ENCODE peak calls at places on chromosomes 16 and 17, in six cellular contexts. One of them, this sample, is unnamed.

GRCh38 chr16:8752706-8753105 is 44.7 kb downstream of the TMEM186 start:
- DNase-seq in RWPE2: no peak
- DNase-seq in lower leg skin: no peak
- DNase-seq in RWPE1: no peak
- DNase-seq in AG09309: no peak
- DNase-seq in thoracic aorta: no peak
- DNase-seq in this sample: no peak

GRCh38 chr17:64599187-64599676 is 62.9 kb downstream of the SMURF2 start:
- DNase-seq in RWPE2: no peak
- DNase-seq in thoracic aorta: no peak
- DNase-seq in RWPE1: no peak
- DNase-seq in AG09309: no peak
- DNase-seq in lower leg skin: no peak
- DNase-seq in this sample: no peak

GRCh38 chr17:46950615-46950996 is 27.6 kb downstream of the GOSR2 start:
- DNase-seq in RWPE2: no peak
- DNase-seq in thoracic aorta: no peak
- DNase-seq in RWPE1: no peak
- DNase-seq in lower leg skin: no peak
- DNase-seq in AG09309: no peak
- DNase-seq in this sample: no peak

GRCh38 chr16:88759245-88759975 is 25.6 kb downstream of the PIEZO1 start:
- DNase-seq in thoracic aorta: no peak
- DNase-seq in lower leg skin: no peak
- DNase-seq in RWPE1: no peak
- DNase-seq in RWPE2: no peak
- DNase-seq in AG09309: no peak
- DNase-seq in this sample: no peak

GRCh38 chr16:55470533-55471371 is 8.2 kb upstream of the MMP2 start:
- DNase-seq in RWPE2: no peak
- DNase-seq in thoracic aorta: no peak
- DNase-seq in lower leg skin: no peak
- DNase-seq in RWPE1: no peak
- DNase-seq in AG09309: peak; percentile 57
- DNase-seq in this sample: no peak

GRCh38 chr17:2207815-2208515 is 95.6 kb downstream of the SMG6 start:
- DNase-seq in AG09309: no peak
- DNase-seq in RWPE2: no peak
- DNase-seq in lower leg skin: no peak
- DNase-seq in RWPE1: no peak
- DNase-seq in thoracic aorta: no peak
- DNase-seq in this sample: no peak

GRCh38 chr17:78957076-78957475 is 22.6 kb downstream of the LGALS3BP start:
- DNase-seq in AG09309: no peak
- DNase-seq in RWPE2: no peak
- DNase-seq in thoracic aorta: no peak
- DNase-seq in lower leg skin: no peak
- DNase-seq in RWPE1: no peak
- DNase-seq in this sample: no peak

GRCh38 chr16:31221357-31222160 is 4.6 kb upstream of the PYDC1 start:
- DNase-seq in thoracic aorta: no peak
- DNase-seq in RWPE2: no peak
- DNase-seq in AG09309: no peak
- DNase-seq in lower leg skin: no peak
- DNase-seq in RWPE1: no peak
- DNase-seq in this sample: no peak

GRCh38 chr16:50868577-50868976 is 126.7 kb downstream of the CYLD start:
- DNase-seq in AG09309: no peak
- DNase-seq in thoracic aorta: no peak
- DNase-seq in lower leg skin: no peak
- DNase-seq in RWPE2: no peak
- DNase-seq in RWPE1: no peak
- DNase-seq in this sample: no peak

GRCh38 chr16:46830902-46831647 is at the start of gene C16orf87:
- DNase-seq in RWPE1: peak; percentile 96
- DNase-seq in lower leg skin: peak; percentile 90
- DNase-seq in AG09309: peak; percentile 55
- DNase-seq in thoracic aorta: peak; percentile 76
- DNase-seq in RWPE2: peak; percentile 92
- DNase-seq in this sample: peak; percentile 93

GRCh38 chr16:72657791-72658190 is 390.1 kb downstream of the ZFHX3 start:
- DNase-seq in RWPE1: no peak
- DNase-seq in thoracic aorta: no peak
- DNase-seq in AG09309: no peak
- DNase-seq in lower leg skin: no peak
- DNase-seq in RWPE2: no peak
- DNase-seq in this sample: no peak

GRCh38 chr17:65389956-65390355 is 171.5 kb downstream of the AXIN2 start:
- DNase-seq in RWPE1: no peak
- DNase-seq in lower leg skin: no peak
- DNase-seq in RWPE2: no peak
- DNase-seq in AG09309: peak; percentile 34
- DNase-seq in thoracic aorta: no peak
- DNase-seq in this sample: no peak

GRCh38 chr16:28879841-28880588 is 1.7 kb downstream of the ATP2A1 start:
- DNase-seq in lower leg skin: peak; percentile 81
- DNase-seq in thoracic aorta: peak; percentile 64
- DNase-seq in AG09309: peak; percentile 25
- DNase-seq in RWPE1: peak; percentile 96
- DNase-seq in RWPE2: peak; percentile 92
- DNase-seq in this sample: peak; percentile 90

GRCh38 chr16:50273888-50274770 is 7.8 kb downstream of the ADCY7 start:
- DNase-seq in RWPE2: peak; percentile 45
- DNase-seq in RWPE1: no peak
- DNase-seq in AG09309: no peak
- DNase-seq in thoracic aorta: no peak
- DNase-seq in lower leg skin: no peak
- DNase-seq in this sample: peak; percentile 66

GRCh38 chr17:82331345-82331939 is 2.1 kb downstream of the SECTM1 start:
- DNase-seq in RWPE1: no peak
- DNase-seq in AG09309: no peak
- DNase-seq in thoracic aorta: no peak
- DNase-seq in RWPE2: no peak
- DNase-seq in lower leg skin: no peak
- DNase-seq in this sample: no peak

GRCh38 chr17:71528210-71528609 is 592.6 kb upstream of the SOX9 start:
- DNase-seq in RWPE2: no peak
- DNase-seq in thoracic aorta: no peak
- DNase-seq in lower leg skin: no peak
- DNase-seq in AG09309: no peak
- DNase-seq in RWPE1: no peak
- DNase-seq in this sample: no peak

GRCh38 chr17:42565523-42566214 is 1.2 kb upstream of the MLX start:
- DNase-seq in lower leg skin: no peak
- DNase-seq in RWPE2: no peak
- DNase-seq in RWPE1: no peak
- DNase-seq in AG09309: no peak
- DNase-seq in thoracic aorta: no peak
- DNase-seq in this sample: no peak

GRCh38 chr16:26993988-26994387 is 72.7 kb upstream of the C16orf82 start:
- DNase-seq in RWPE2: no peak
- DNase-seq in AG09309: no peak
- DNase-seq in thoracic aorta: no peak
- DNase-seq in RWPE1: no peak
- DNase-seq in lower leg skin: no peak
- DNase-seq in this sample: no peak

GRCh38 chr16:68995011-68995504 is 110.4 kb upstream of the HAS3 start:
- DNase-seq in thoracic aorta: no peak
- DNase-seq in lower leg skin: peak; percentile 21
- DNase-seq in RWPE1: peak; percentile 74
- DNase-seq in RWPE2: peak; percentile 88
- DNase-seq in AG09309: peak; percentile 23
- DNase-seq in this sample: no peak
- TF ChIP-seq CTCF in thoracic aorta: no peak
- TF ChIP-seq CTCF in lower leg skin: no peak
- TF ChIP-seq CTCF in RWPE1: peak; percentile 48
- TF ChIP-seq CTCF in RWPE2: peak; percentile 68
- TF ChIP-seq CTCF in AG09309: peak; percentile 45
- TF ChIP-seq CTCF in this sample: no peak

DNA sequence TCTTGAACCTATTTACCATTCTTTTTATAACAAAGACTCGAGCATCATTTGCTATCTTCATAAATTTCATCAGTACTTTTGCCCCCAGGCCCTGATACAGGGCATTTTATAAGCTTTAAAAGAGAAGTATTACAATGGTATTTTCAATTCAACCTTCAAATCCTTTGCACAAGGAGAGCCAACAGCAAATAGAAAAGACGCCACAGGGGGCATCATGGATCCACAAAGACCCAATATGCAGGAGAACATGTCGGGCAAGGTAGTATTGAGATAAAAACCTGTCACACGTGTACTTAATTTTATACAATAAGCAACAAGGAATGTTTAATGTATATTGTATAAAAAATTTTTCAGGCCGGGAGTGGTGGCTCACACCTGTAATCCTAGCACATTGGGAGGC is 10.2 kb downstream of the MAP3K14 start:
- DNase-seq in RWPE2: no peak
- DNase-seq in RWPE1: no peak
- DNase-seq in AG09309: no peak
- DNase-seq in lower leg skin: no peak
- DNase-seq in thoracic aorta: no peak
- DNase-seq in this sample: no peak
- TF ChIP-seq CTCF in RWPE2: no peak
- TF ChIP-seq CTCF in RWPE1: no peak
- TF ChIP-seq CTCF in AG09309: no peak
- TF ChIP-seq CTCF in lower leg skin: no peak
- TF ChIP-seq CTCF in thoracic aorta: no peak
- TF ChIP-seq CTCF in this sample: no peak

GRCh38 chr16:11099672-11100195 is 155.4 kb downstream of the CLEC16A start:
- DNase-seq in thoracic aorta: no peak
- DNase-seq in RWPE1: no peak
- DNase-seq in RWPE2: no peak
- DNase-seq in AG09309: no peak
- DNase-seq in lower leg skin: no peak
- DNase-seq in this sample: no peak

GRCh38 chr16:11101283-11101682 is 154.7 kb downstream of the SOCS1 start:
- DNase-seq in thoracic aorta: no peak
- DNase-seq in lower leg skin: no peak
- DNase-seq in RWPE1: no peak
- DNase-seq in AG09309: no peak
- DNase-seq in RWPE2: no peak
- DNase-seq in this sample: no peak

GRCh38 chr16:11101695-11102522 is 154.1 kb downstream of the SOCS1 start:
- DNase-seq in lower leg skin: no peak
- DNase-seq in thoracic aorta: no peak
- DNase-seq in AG09309: no peak
- DNase-seq in RWPE1: no peak
- DNase-seq in RWPE2: no peak
- DNase-seq in this sample: no peak

GRCh38 chr16:11098601-11099377 is 154.4 kb downstream of the CLEC16A start:
- DNase-seq in AG09309: no peak
- DNase-seq in thoracic aorta: no peak
- DNase-seq in RWPE2: no peak
- DNase-seq in lower leg skin: no peak
- DNase-seq in RWPE1: no peak
- DNase-seq in this sample: no peak

DNA sequence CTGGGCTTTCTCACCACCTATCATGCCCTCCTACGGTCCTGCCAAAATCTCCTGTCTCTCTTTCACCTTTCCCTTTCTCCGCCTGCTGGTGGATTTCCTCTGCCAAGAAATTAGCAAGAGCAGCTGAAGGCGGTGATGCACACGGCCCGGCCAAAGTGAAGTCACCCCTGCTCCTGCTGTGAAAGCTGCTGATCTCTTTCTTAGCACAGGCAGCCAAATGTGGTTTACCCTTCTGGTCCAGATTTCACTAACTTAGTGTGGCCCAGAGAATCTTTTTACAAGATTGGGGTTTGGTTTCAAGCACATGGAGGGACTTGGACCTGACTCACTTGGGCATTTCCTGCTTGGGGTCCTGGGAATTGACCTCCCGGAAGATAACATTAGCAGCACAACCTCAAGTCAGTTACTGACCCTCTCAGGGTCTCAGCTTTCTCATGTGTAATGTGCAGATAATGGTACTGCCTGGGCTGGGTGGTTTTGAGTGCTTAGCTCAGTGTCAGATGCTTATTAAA is 155.7 kb downstream of the SOCS1 start:
- DNase-seq in lower leg skin: peak; percentile 46
- DNase-seq in thoracic aorta: no peak
- DNase-seq in AG09309: peak; percentile 91
- DNase-seq in RWPE1: no peak
- DNase-seq in RWPE2: no peak
- DNase-seq in this sample: peak; percentile 77
- TF ChIP-seq CTCF in lower leg skin: no peak
- TF ChIP-seq CTCF in thoracic aorta: peak; percentile 33
- TF ChIP-seq CTCF in AG09309: peak; percentile 70
- TF ChIP-seq CTCF in RWPE1: no peak
- TF ChIP-seq CTCF in RWPE2: no peak
- TF ChIP-seq CTCF in this sample: peak; percentile 17

GRCh38 chr16:81581107-81581506 is 136.5 kb downstream of the CMIP start:
- DNase-seq in RWPE1: peak; percentile 95
- DNase-seq in lower leg skin: peak; percentile 70
- DNase-seq in AG09309: no peak
- DNase-seq in thoracic aorta: no peak
- DNase-seq in RWPE2: peak; percentile 96
- DNase-seq in this sample: no peak

GRCh38 chr16:81586421-81586820 is 141.8 kb downstream of the CMIP start:
- DNase-seq in thoracic aorta: no peak
- DNase-seq in lower leg skin: no peak
- DNase-seq in RWPE1: no peak
- DNase-seq in AG09309: no peak
- DNase-seq in RWPE2: no peak
- DNase-seq in this sample: no peak

GRCh38 chr16:81585785-81586184 is 141.2 kb downstream of the CMIP start:
- DNase-seq in lower leg skin: no peak
- DNase-seq in RWPE1: no peak
- DNase-seq in AG09309: no peak
- DNase-seq in RWPE2: no peak
- DNase-seq in thoracic aorta: no peak
- DNase-seq in this sample: no peak

GRCh38 chr16:81583893-81584705 is 139.5 kb downstream of the CMIP start:
- DNase-seq in lower leg skin: peak; percentile 66
- DNase-seq in RWPE1: peak; percentile 86
- DNase-seq in RWPE2: peak; percentile 86
- DNase-seq in AG09309: no peak
- DNase-seq in thoracic aorta: no peak
- DNase-seq in this sample: no peak

DNA sequence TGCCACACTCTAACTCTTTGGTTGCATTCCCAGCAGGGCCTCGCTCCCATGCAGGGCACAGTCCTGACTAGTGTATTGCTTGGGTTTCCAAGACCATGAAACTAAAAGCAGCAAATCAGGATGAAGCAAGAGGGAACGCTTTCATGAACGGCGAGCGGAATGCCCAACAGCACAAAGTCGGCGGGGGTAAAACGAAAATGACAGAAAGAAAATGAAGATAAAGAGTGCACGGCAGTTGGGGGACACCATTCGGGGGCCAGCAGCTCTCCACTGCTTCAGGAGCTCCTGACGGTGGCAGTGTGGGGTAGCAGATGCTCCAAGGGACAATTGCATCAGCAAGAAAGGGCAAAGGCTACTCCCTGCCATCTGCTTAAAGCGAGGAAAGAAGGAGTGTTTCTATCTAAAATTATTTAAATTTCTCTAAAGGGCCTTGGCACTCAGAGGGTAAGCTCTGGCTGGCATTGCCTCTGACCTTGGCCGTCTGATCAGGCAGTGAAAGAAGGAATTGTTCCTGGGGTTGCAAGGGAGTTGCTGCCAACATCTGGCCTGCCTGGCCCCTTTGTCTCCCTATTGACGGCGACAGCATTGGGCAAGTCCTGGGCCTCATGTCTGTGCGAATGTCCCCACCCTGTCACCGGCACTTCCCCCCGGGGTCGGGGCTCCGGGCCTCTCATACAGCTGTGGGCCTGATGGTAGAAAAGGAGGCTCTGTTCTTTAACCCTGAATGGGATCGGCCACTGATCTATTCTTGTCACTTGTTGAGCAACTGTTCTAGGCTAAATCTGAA is 138.2 kb downstream of the CMIP start:
- DNase-seq in RWPE2: no peak
- DNase-seq in lower leg skin: no peak
- DNase-seq in RWPE1: no peak
- DNase-seq in thoracic aorta: no peak
- DNase-seq in AG09309: no peak
- DNase-seq in this sample: no peak
- TF ChIP-seq CTCF in RWPE2: no peak
- TF ChIP-seq CTCF in lower leg skin: no peak
- TF ChIP-seq CTCF in RWPE1: no peak
- TF ChIP-seq CTCF in thoracic aorta: no peak
- TF ChIP-seq CTCF in AG09309: no peak
- TF ChIP-seq CTCF in this sample: no peak